ENCODE peak calls at places on chromosomes 11 and 22, in ten cellular contexts. C is endothelial cell of umbilical vein, Y is fibroblast of lung, X is HepG2, H is H9, U is GM23248, J is GM23338, L is HCT116, E is PC-9, D is IMR-90. Q is an unnamed sample.
A peak's percentile ranks its signal among the peaks of the same experiment; 100 is the strongest.

GRCh38 chr22:26446808-26447515 is 17.9 kb downstream of the ASPHD2 start:
- DNase-seq in C (no peak), Y (no peak), X (no peak), H (no peak), U (no peak), J (no peak), L (no peak), E (no peak), D (no peak), Q (no peak)

GRCh38 chr11:1869427-1870325 is 16.8 kb downstream of the LSP1 start:
- DNase-seq in C (no peak), Y (no peak), X (peak; percentile 20), H (no peak), U (peak; percentile 64), J (peak; percentile 31), L (no peak), E (no peak), D (no peak), Q (no peak)

GRCh38 chr22:38748487-38749136 is 7.2 kb downstream of the SUN2 start:
- DNase-seq in C (no peak), Y (no peak), X (no peak), H (no peak), U (no peak), J (no peak), L (no peak), E (no peak), D (no peak), Q (peak; percentile 43)

GRCh38 chr22:37472418-37473006 is 13.7 kb downstream of the MFNG start:
- DNase-seq in C (no peak), Y (no peak), X (peak; percentile 46), H (peak; percentile 63), U (peak; percentile 49), J (peak; percentile 81), L (no peak), E (peak; percentile 56), D (peak; percentile 28), Q (no peak)

GRCh38 chr11:130737866-130738431 is 178.3 kb downstream of the SNX19 start:
- DNase-seq in C (peak; percentile 88), Y (peak; percentile 98), X (no peak), H (no peak), U (peak; percentile 73), J (no peak), L (no peak), E (no peak), D (peak; percentile 89), Q (no peak)

GRCh38 chr11:20235164-20235563 is 74.9 kb upstream of the DBX1 start:
- DNase-seq in C (no peak), Y (no peak), X (no peak), H (no peak), U (no peak), J (no peak), L (no peak), E (no peak), D (no peak), Q (no peak)

GRCh38 chr11:119584193-119585037 is 144.6 kb downstream of the NECTIN1 start:
- DNase-seq in C (peak; percentile 64), Y (peak; percentile 93), X (no peak), H (peak; percentile 86), U (peak; percentile 75), J (peak; percentile 95), L (no peak), E (peak; percentile 58), D (peak; percentile 63), Q (peak; percentile 61)

GRCh38 chr11:44007746-44008501 is 39.9 kb upstream of the ACCSL start:
- DNase-seq in C (no peak), Y (no peak), X (no peak), H (peak; percentile 11), U (peak; percentile 79), J (no peak), L (no peak), E (no peak), D (no peak), Q (no peak)

GRCh38 chr11:108937756-108938155 is 272.9 kb downstream of the DDX10 start:
- DNase-seq in C (no peak), Y (no peak), X (no peak), H (no peak), U (no peak), J (no peak), L (no peak), E (no peak), D (no peak), Q (no peak)

GRCh38 chr11:123163621-123164020 is 31.4 kb downstream of the CLMP start:
- DNase-seq in C (no peak), Y (no peak), X (no peak), H (no peak), U (no peak), J (no peak), L (no peak), E (no peak), D (no peak), Q (no peak)

GRCh38 chr22:19721486-19722172 is 1.7 kb upstream of the GP1BB start:
- DNase-seq in C (no peak), Y (no peak), X (peak; percentile 32), H (no peak), U (no peak), J (peak; percentile 75), L (no peak), E (no peak), D (no peak), Q (no peak)

GRCh38 chr11:35082322-35083180 is 56.4 kb upstream of the CD44 start:
- DNase-seq in C (no peak), Y (peak; percentile 92), X (no peak), H (peak; percentile 79), U (peak; percentile 95), J (peak; percentile 50), L (peak; percentile 81), E (peak; percentile 94), D (peak; percentile 83), Q (peak; percentile 86)

GRCh38 chr11:76628408-76628947 is 42.1 kb downstream of the LRRC32 start:
- DNase-seq in C (no peak), Y (no peak), X (no peak), H (no peak), U (no peak), J (no peak), L (no peak), E (no peak), D (no peak), Q (no peak)

GRCh38 chr11:2298131-2298794 is 3.5 kb downstream of the C11orf21 start:
- DNase-seq in C (no peak), Y (no peak), X (no peak), H (no peak), U (no peak), J (no peak), L (no peak), E (no peak), D (no peak), Q (no peak)

GRCh38 chr11:48109046-48109666 is 107.5 kb upstream of the OR4B1 start:
- DNase-seq in C (peak; percentile 63), Y (peak; percentile 65), X (peak; percentile 25), H (no peak), U (peak; percentile 68), J (no peak), L (peak; percentile 37), E (no peak), D (peak; percentile 63), Q (peak; percentile 35)

GRCh38 chr11:75777461-75778110 is 9.0 kb downstream of the DGAT2 start:
- DNase-seq in C (no peak), Y (no peak), X (no peak), H (no peak), U (no peak), J (no peak), L (no peak), E (no peak), D (no peak), Q (no peak)

GRCh38 chr22:35516723-35517122 is 23.9 kb upstream of the RASD2 start:
- DNase-seq in C (no peak), Y (no peak), X (no peak), H (no peak), U (no peak), J (no peak), L (no peak), E (no peak), D (no peak), Q (no peak)

GRCh38 chr22:40203568-40203967 is 25.8 kb downstream of the TNRC6B start:
- DNase-seq in C (no peak), Y (no peak), X (no peak), H (no peak), U (peak; percentile 52), J (no peak), L (no peak), E (no peak), D (peak; percentile 38), Q (no peak)

GRCh38 chr22:46619830-46620501 is at the start of gene GRAMD4:
- DNase-seq in C (no peak), Y (peak; percentile 35), X (peak; percentile 18), H (no peak), U (peak; percentile 11), J (no peak), L (no peak), E (no peak), D (no peak), Q (no peak)
- H4K20me1 ChIP-seq in C (no peaks in the 10 kb centered on the region), Y (no peaks in the 10 kb centered on the region), X (no peaks in the 10 kb centered on the region), H (no peaks in the 10 kb centered on the region), U (no peaks in the 10 kb centered on the region), J (no peaks in the 10 kb centered on the region), L (no peaks in the 10 kb centered on the region), E (peaks cover 17% of the 10 kb centered on the region), D (peaks cover 22% of the 10 kb centered on the region), Q (no peaks in the 10 kb centered on the region)

DNA sequence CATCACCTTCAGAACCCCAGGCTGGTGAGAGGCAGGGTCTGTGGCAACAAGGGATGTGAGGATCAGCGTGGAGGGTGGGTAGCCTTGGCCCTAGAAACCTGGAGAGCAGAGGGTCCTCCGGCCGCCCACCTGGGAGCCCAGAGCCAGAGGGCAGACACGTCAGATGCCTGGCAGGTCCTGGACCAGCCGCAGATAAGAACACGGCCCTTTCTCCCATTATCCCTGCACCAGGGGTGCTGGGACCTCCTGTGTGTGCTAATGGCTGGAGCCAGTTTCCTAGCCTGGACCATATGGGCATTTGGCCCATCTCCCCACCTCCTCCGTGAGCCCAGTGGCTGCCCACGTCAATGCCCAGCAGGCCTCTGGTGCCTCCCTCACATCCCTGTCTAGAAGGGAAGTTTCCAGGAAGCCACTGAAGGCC is 88.4 kb downstream of the MORC2 start:
- DNase-seq in C (no peak), Y (no peak), X (no peak), H (no peak), U (no peak), J (no peak), L (no peak), E (no peak), D (no peak), Q (no peak)
- H3K4me1 ChIP-seq in C (no peaks in the 10 kb centered on the region), Y (no peaks in the 10 kb centered on the region), X (peaks cover 58% of the 10 kb centered on the region), H (no peaks in the 10 kb centered on the region), U (no peaks in the 10 kb centered on the region), J (no peaks in the 10 kb centered on the region), L (peaks cover 16% of the 10 kb centered on the region), E (peaks cover 32% of the 10 kb centered on the region), D (no peaks in the 10 kb centered on the region), Q (peaks cover 5% of the 10 kb centered on the region)

GRCh38 chr11:126134461-126135155 is 71.9 kb upstream of the CDON start:
- DNase-seq in C (no peak), Y (no peak), X (no peak), H (no peak), U (no peak), J (no peak), L (no peak), E (no peak), D (no peak), Q (no peak)
- H3K27ac ChIP-seq in C (no peak overlapping the region), Y (no peak overlapping the region), X (no peak overlapping the region), H (no peak overlapping the region), U (no peak overlapping the region), J (no peak overlapping the region), L (no peak overlapping the region), E (no peak overlapping the region), D (no peak overlapping the region), Q (no peak overlapping the region)

GRCh38 chr22:23229646-23230045 is 49.3 kb downstream of the BCR start:
- DNase-seq in C (no peak), Y (no peak), X (no peak), H (no peak), U (no peak), J (no peak), L (no peak), E (no peak), D (no peak), Q (no peak)
- H4K20me1 ChIP-seq in C (no peaks in the 10 kb centered on the region), Y (no peaks in the 10 kb centered on the region), X (peaks cover 5% of the 10 kb centered on the region), H (no peaks in the 10 kb centered on the region), U (no peaks in the 10 kb centered on the region), J (peaks cover 7% of the 10 kb centered on the region), L (peaks cover 10% of the 10 kb centered on the region), E (peaks cover 4% of the 10 kb centered on the region), D (peaks cover 50% of the 10 kb centered on the region), Q (no peaks in the 10 kb centered on the region)

Q was measured in mammary epithelial cell.